ENCODE peak calls at places on chromosomes 2 and 18, in four cellular contexts. Y, W, N and G are unnamed samples. For H3K27me3, the result is how much of the 10 kb centered on the place peaks cover.

GRCh38 chr2:176079851-176080539 is 3.8 kb downstream of the EVX2 start:
- DNase-seq in Y (peak), W (no peak), N (peak), G (no peak)

GRCh38 chr18:5469340-5469739 is 74.5 kb downstream of the EPB41L3 start:
- DNase-seq in Y (no peak), W (no peak), N (no peak), G (no peak)

GRCh38 chr2:231785413-231785812 is 832 bp upstream of the COPS7B start:
- DNase-seq in Y (no peak), W (no peak), N (no peak), G (no peak)

GRCh38 chr18:49959176-49959575 is 145.8 kb upstream of the ACAA2 start:
- DNase-seq in Y (no peak), W (peak), N (no peak), G (no peak)

GRCh38 chr2:26942543-26943295 is 27.7 kb upstream of the MAPRE3 start:
- DNase-seq in Y (no peak), W (peak), N (peak), G (peak)

GRCh38 chr2:164495491-164496223 is 125.6 kb downstream of the GRB14 start:
- DNase-seq in Y (no peak), W (no peak), N (peak), G (no peak)

GRCh38 chr2:16020389-16021008 is 80.1 kb downstream of the MYCN start:
- DNase-seq in Y (no peak), W (no peak), N (no peak), G (no peak)

GRCh38 chr2:241802806-241803318 is 6.1 kb upstream of the NEU4 start:
- DNase-seq in Y (no peak), W (no peak), N (no peak), G (no peak)

GRCh38 chr18:58993260-58993659 is 128.6 kb downstream of the ZNF532 start:
- DNase-seq in Y (no peak), W (no peak), N (peak), G (no peak)

GRCh38 chr18:79750980-79751571 is 46.7 kb upstream of the KCNG2 start:
- DNase-seq in Y (no peak), W (no peak), N (no peak), G (no peak)

GRCh38 chr2:95026471-95027368 is 1.2 kb downstream of the MAL start:
- DNase-seq in Y (no peak), W (no peak), N (no peak), G (no peak)

GRCh38 chr2:237604960-237605359 is 14.4 kb upstream of the RAB17 start:
- DNase-seq in Y (no peak), W (no peak), N (peak), G (no peak)

GRCh38 chr2:529425-529824 is 147.8 kb downstream of the TMEM18 start:
- DNase-seq in Y (no peak), W (peak), N (no peak), G (no peak)

GRCh38 chr2:221606369-221606768 is 34.3 kb upstream of the EPHA4 start:
- DNase-seq in Y (no peak), W (no peak), N (no peak), G (no peak)

GRCh38 chr2:72913531-72914225 is 3.6 kb upstream of the EMX1 start:
- DNase-seq in Y (peak), W (no peak), N (no peak), G (no peak)

GRCh38 chr18:76460482-76460881 is 34.6 kb downstream of the ZNF516 start:
- DNase-seq in Y (no peak), W (no peak), N (peak), G (no peak)

GRCh38 chr2:237487496-237487895 is 445 bp downstream of the MLPH start:
- DNase-seq in Y (no peak), W (no peak), N (no peak), G (no peak)

GRCh38 chr2:46991985-46992384 is 76.4 kb upstream of the MCFD2 start:
- DNase-seq in Y (no peak), W (no peak), N (no peak), G (no peak)

GRCh38 chr2:177044686-177045085 is 167.9 kb upstream of the HNRNPA3 start:
- DNase-seq in Y (no peak), W (no peak), N (no peak), G (no peak)

GRCh38 chr2:219057709-219058540 is 2.8 kb downstream of the IHH start:
- DNase-seq in Y (peak), W (peak), N (peak), G (peak)

GRCh38 chr18:35355140-35355618 is 11.0 kb upstream of the ZNF24 start:
- DNase-seq in Y (peak), W (peak), N (peak), G (peak)

GRCh38 chr2:237483018-237483731 is 3.9 kb upstream of the MLPH start:
- DNase-seq in Y (peak), W (no peak), N (peak), G (no peak)

GRCh38 chr2:203751886-203752285 is 45.4 kb downstream of the CD28 start:
- DNase-seq in Y (no peak), W (no peak), N (peak), G (no peak)

GRCh38 chr2:627926-628560 is 49.2 kb downstream of the TMEM18 start:
- DNase-seq in Y (no peak), W (no peak), N (no peak), G (no peak)

GRCh38 chr2:234795974-234796690 is 155.7 kb upstream of the SH3BP4 start:
- DNase-seq in Y (no peak), W (no peak), N (no peak), G (no peak)

GRCh38 chr2:67824196-67824595 is 238.6 kb downstream of the C1D start:
- DNase-seq in Y (no peak), W (no peak), N (peak), G (no peak)

GRCh38 chr2:176613358-176614032 is 344.3 kb downstream of the MTX2 start:
- DNase-seq in Y (no peak), W (no peak), N (peak), G (no peak)

GRCh38 chr2:234427081-234428058 is 69.5 kb downstream of the ARL4C start:
- DNase-seq in Y (peak), W (peak), N (peak), G (no peak)

GRCh38 chr2:79131687-79132086 is 11.4 kb downstream of the REG1A start:
- DNase-seq in Y (no peak), W (no peak), N (no peak), G (no peak)

GRCh38 chr2:110790907-110791306 is 58.5 kb downstream of the ACOXL start:
- DNase-seq in Y (no peak), W (no peak), N (no peak), G (no peak)

GRCh38 chr2:134119672-134120159 is 134.2 kb upstream of the MGAT5 start:
- DNase-seq in Y (peak), W (peak), N (peak), G (peak)

GRCh38 chr2:160942505-160943125 is 217.6 kb upstream of the TANK start:
- DNase-seq in Y (no peak), W (no peak), N (no peak), G (no peak)

GRCh38 chr2:120678251-120678650 is 57.4 kb upstream of the GLI2 start:
- DNase-seq in Y (no peak), W (no peak), N (peak), G (no peak)

GRCh38 chr18:11149441-11150270 is at the start of gene PIEZO2:
- DNase-seq in Y (peak), W (no peak), N (peak), G (no peak)

GRCh38 chr18:27879540-27879939 is 297.4 kb downstream of the CDH2 start:
- DNase-seq in Y (no peak), W (no peak), N (no peak), G (no peak)

GRCh38 chr18:55301196-55301540 is 286.8 kb downstream of the TCF4 start:
- DNase-seq in Y (no peak), W (no peak), N (no peak), G (no peak)

GRCh38 chr18:67117804-67118203 is 398.7 kb downstream of the DSEL start:
- DNase-seq in Y (no peak), W (no peak), N (peak), G (no peak)

GRCh38 chr2:144396318-144396717 is 123.6 kb downstream of the ZEB2 start:
- DNase-seq in Y (no peak), W (no peak), N (no peak), G (no peak)

DNA sequence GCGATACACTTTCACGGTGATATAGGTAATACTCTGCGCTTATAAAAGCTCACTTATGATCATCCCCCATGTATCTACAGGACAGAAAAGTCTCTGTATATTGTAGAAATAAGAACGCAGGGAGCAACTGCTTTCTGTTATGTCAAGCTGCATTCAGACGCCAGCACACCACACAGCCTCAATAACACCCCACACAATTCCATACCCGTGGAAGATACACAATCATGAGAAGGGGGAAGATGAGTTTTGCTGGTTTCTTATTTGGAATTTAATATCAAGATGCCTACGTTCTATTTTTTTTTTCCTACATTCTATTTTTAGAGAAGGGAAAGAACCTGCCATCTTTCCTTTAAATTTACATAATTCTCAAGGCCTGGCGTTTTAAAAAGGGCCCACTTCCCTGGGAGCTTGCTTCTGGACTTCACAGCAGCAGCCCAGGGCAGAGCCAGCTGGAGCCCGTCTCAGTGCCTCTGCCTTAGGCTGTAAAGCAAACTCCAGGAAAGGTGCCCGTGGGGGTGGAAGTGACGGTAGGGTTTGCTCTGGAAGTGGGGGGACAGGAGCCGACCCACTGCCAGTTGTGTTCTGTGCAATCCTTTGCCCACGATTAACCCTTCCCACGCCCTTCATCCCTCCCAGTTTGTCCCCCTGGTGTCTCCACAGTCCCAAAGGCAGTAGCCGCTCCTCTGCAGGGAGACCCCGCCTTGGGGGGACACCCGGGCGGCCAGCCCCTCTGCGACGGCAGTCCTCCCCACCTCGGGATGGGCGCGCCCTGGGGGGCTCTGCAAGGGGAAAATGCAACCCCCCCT is 5.3 kb downstream of the PTGR3 start:
- DNase-seq in Y (no peak), W (no peak), N (no peak), G (no peak)
- H3K27me3 ChIP-seq in Y (under half), W (under half), N (under half), G (under half)

DNA sequence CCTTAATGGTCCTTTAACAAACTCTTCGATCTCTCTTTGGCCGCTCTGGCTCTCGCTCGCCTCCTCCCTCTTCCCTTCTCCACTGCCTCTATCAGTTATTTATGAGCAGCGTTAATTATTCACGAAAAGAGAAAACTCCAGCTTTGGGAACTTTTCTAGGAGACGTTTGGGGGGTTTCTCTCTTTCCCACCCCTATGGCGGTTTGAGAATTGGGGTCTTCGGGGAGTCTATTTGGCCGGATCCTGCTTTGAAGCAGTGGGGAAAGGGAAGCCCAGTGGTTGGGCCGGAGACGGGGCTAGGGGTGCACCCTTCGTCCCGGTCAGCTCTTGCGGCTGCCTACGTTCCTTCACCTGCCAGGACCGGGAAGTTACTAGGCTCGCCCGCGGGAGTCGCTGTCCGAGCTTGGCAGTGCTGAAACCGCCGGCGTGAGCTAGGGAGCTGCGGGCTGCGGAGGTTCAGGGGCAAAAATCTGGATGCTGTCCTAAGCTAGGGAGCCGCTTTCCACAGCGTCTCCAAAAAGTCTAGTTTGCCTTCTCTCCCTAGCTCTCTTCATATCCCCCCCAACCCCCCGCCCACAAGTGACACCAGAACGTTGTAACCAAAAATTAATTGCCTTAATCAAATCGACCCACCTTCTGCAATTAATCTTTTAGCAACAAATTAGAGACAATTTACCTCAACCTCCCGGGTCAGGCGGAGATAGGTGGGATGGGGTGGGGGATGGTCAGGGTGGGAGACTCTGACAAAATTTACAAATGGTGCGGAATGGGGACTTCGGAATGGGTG is 8.9 kb upstream of the SKOR2 start:
- DNase-seq in Y (no peak), W (no peak), N (peak), G (no peak)
- H3K27me3 ChIP-seq in Y (under half), W (under half), N (under half), G (under half)

GRCh38 chr2:70942900-70943871 is 7.5 kb downstream of the ATP6V1B1 start:
- DNase-seq in Y (no peak), W (no peak), N (peak), G (no peak)
- H3K27me3 ChIP-seq in Y (under half), W (under half), N (under half), G (under half)

DNA sequence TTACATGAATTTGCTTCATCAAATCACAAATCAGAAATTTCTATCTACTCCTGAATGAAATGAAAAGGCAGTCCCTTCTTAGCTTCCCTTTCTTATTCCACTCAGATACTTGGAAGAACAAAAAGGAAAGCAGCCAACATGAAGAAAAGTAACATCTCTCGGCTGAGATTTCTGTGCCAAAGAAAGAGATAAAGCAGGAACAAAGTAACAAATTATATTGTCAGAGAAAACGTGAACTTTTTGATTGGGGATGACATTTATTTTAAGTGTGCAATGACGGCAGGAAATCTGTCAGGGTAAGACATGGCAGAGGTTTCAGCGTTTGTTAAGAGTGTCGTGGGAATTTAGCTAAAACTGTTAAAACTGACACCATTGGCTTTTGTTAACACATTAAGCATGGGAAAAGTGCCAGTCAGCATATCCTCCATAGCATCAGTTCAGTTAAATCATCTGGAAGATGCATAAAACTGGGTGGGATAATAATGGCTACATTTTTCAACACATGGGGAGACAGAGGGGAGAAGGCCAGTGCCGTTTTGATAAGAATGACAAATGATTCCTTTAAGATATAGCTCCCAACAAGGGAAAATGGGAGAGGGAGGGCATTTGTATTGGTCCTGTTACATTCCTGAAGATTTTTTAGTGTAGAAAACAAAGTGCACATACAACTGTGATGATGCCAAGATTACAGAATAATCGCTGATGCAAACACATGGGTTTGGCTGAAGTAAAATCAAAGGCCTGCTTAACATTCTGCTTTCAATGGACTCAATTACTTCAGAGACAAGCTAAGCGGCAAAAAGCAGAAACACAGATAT is 211.6 kb downstream of the ZNF521 start:
- DNase-seq in Y (no peak), W (no peak), N (peak), G (no peak)
- H3K27me3 ChIP-seq in Y (under half), W (under half), N (under half), G (under half)

DNA sequence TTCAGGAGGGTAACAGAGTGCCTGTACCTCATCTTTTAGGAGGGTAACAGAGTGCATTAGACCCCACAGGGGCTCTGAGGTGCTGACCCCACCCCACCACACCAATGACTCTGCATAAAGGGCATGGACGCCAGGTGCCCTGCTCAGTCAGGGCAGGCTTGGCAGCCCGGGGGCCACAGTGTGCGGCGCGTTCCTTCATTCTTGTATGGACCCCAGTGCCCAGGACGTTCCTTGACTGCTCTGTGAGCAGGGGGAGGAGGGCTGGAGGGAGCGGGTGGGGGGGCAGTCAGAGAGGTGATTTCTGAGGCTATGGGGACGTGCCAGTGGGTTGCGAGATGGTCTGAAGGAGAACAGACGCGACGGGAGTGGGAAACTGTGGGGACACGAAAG is 168.7 kb upstream of the NCK2 start:
- DNase-seq in Y (no peak), W (no peak), N (no peak), G (no peak)
- H3K27me3 ChIP-seq in Y (under half), W (under half), N (under half), G (under half)

GRCh38 chr2:240453461-240454030 is 18.1 kb downstream of the GPC1 start:
- DNase-seq in Y (no peak), W (no peak), N (no peak), G (no peak)

GRCh38 chr2:240452471-240453256 is 17.2 kb downstream of the GPC1 start:
- DNase-seq in Y (peak), W (no peak), N (peak), G (no peak)

GRCh38 chr2:240455719-240456606 is 20.5 kb downstream of the GPC1 start:
- DNase-seq in Y (no peak), W (no peak), N (no peak), G (no peak)

GRCh38 chr2:240455227-240455718 is 19.8 kb downstream of the GPC1 start:
- DNase-seq in Y (no peak), W (no peak), N (no peak), G (no peak)

GRCh38 chr2:240454031-240454901 is 18.8 kb downstream of the GPC1 start:
- DNase-seq in Y (no peak), W (no peak), N (no peak), G (no peak)
- H3K27me3 ChIP-seq in Y (under half), W (under half), N (under half), G (under half)

GRCh38 chr18:21243041-21243431 is 1.0 kb downstream of the GREB1L start:
- DNase-seq in Y (no peak), W (no peak), N (peak), G (no peak)
- H3K27me3 ChIP-seq in Y (half or more), W (under half), N (under half), G (under half)

GRCh38 chr2:108988076-108988795 is 784 bp downstream of the EDAR start:
- DNase-seq in Y (no peak), W (no peak), N (no peak), G (no peak)
- H3K27me3 ChIP-seq in Y (under half), W (under half), N (under half), G (under half)

GRCh38 chr2:1814616-1815015 is 70.3 kb upstream of the PXDN start:
- DNase-seq in Y (no peak), W (no peak), N (no peak), G (no peak)
- H3K27me3 ChIP-seq in Y (under half), W (under half), N (under half), G (under half)